ENCODE peak calls at places on chromosomes 1 and 21, in nine cellular contexts. E is nucleus accumbens; M is stimulated activated naive CD8-positive, alpha-beta T cell treated with anti-CD3 and anti-CD28 coated beads, Interleukin-15, amount 100 ng/mL, for 72 hours; S is progenitor cell of endocrine pancreas; U is HL-60; D is NCI-H748 treated with DMSO at 0.1 percent for 48 hours; Q is NCI-H1694 treated with DMSO at 0.1 percent for 48 hours; W is activated CD4-positive, alpha-beta T cell treated with anti-CD3 and anti-CD28 coated beads for 48 hours; A is GM13977. I is an unnamed sample.

GRCh38 chr1:205210876-205211838 is at the start of gene DSTYK:
- DNase-seq in E (peak), M (peak), S (peak), U (peak), D (peak), Q (peak), W (peak), A (peak), I (peak)

GRCh38 chr1:77060000-77060399 is 159.2 kb downstream of the PIGK start:
- DNase-seq in E (no peak), M (no peak), S (no peak), U (peak), D (no peak), Q (no peak), W (no peak), A (no peak), I (no peak)

GRCh38 chr1:154198756-154199562 is 7.1 kb upstream of the TPM3 start:
- DNase-seq in E (no peak), M (peak), S (peak), U (peak), D (peak), Q (peak), W (peak), A (peak), I (peak)

GRCh38 chr1:225670806-225671733 is 18.1 kb upstream of the ENAH start:
- DNase-seq in E (no peak), M (no peak), S (no peak), U (no peak), D (no peak), Q (no peak), W (no peak), A (no peak), I (no peak)

GRCh38 chr1:93620841-93621210 is 60.8 kb downstream of the BCAR3 start:
- DNase-seq in E (no peak), M (no peak), S (no peak), U (no peak), D (no peak), Q (no peak), W (no peak), A (no peak), I (no peak)

GRCh38 chr1:92536593-92537332 is 50.0 kb upstream of the GFI1 start:
- DNase-seq in E (no peak), M (peak), S (no peak), U (no peak), D (no peak), Q (no peak), W (no peak), A (peak), I (peak)

GRCh38 chr1:35398739-35399138 is 130.2 kb downstream of the ZMYM4 start:
- DNase-seq in E (no peak), M (no peak), S (no peak), U (no peak), D (no peak), Q (no peak), W (no peak), A (no peak), I (no peak)

GRCh38 chr1:6257541-6258069 is 3.3 kb downstream of the GPR153 start:
- DNase-seq in E (no peak), M (no peak), S (no peak), U (no peak), D (no peak), Q (no peak), W (no peak), A (no peak), I (no peak)

GRCh38 chr1:117754061-117754969 is 148.5 kb downstream of the TENT5C start:
- DNase-seq in E (peak), M (peak), S (peak), U (peak), D (peak), Q (peak), W (peak), A (peak), I (peak)

GRCh38 chr1:209823143-209824041 is 4.4 kb upstream of the UTP25 start:
- DNase-seq in E (no peak), M (peak), S (no peak), U (peak), D (peak), Q (peak), W (no peak), A (peak), I (peak)

GRCh38 chr21:14572206-14572780 is 26.2 kb upstream of the SAMSN1 start:
- DNase-seq in E (no peak), M (peak), S (no peak), U (no peak), D (no peak), Q (no peak), W (no peak), A (no peak), I (no peak)

GRCh38 chr1:42934541-42935312 is 23.9 kb downstream of the SLC2A1 start:
- DNase-seq in E (no peak), M (no peak), S (no peak), U (no peak), D (no peak), Q (no peak), W (peak), A (no peak), I (no peak)

GRCh38 chr1:33634143-33634542 is 161.7 kb downstream of the ZSCAN20 start:
- DNase-seq in E (no peak), M (no peak), S (no peak), U (no peak), D (no peak), Q (no peak), W (no peak), A (no peak), I (no peak)

GRCh38 chr1:92882817-92883216 is 51.0 kb downstream of the RPL5 start:
- DNase-seq in E (no peak), M (no peak), S (no peak), U (peak), D (no peak), Q (no peak), W (peak), A (no peak), I (peak)

GRCh38 chr1:29967261-29967660 is 730.9 kb downstream of the PTPRU start:
- DNase-seq in E (no peak), M (no peak), S (no peak), U (no peak), D (no peak), Q (no peak), W (no peak), A (no peak), I (no peak)

I was measured in activated T-cell treated with anti-CD3 and anti-CD28 coated beads, Interleukin-2, amount 50 U/mL, for 72 hours.